ENCODE peak calls at places on chromosomes 2 and 18, in nine cellular contexts. One of them, this sample, is unnamed.

GRCh38 chr2:14803994-14804393 is 171.5 kb downstream of the LRATD1 start:
- DNase-seq in cardiac muscle cell: no peak
- DNase-seq in adrenal gland: no peak
- DNase-seq in mesothelial cell of epicardium: no peak
- DNase-seq in endothelial cell of umbilical vein: no peak
- DNase-seq in AG10803: no peak
- DNase-seq in heart right ventricle: no peak
- DNase-seq in mucosa of descending colon: no peak
- DNase-seq in prostate gland: no peak
- DNase-seq in this sample: no peak

GRCh38 chr2:96152301-96153165 is 7.3 kb upstream of the DUSP2 start:
- DNase-seq in cardiac muscle cell: no peak
- DNase-seq in adrenal gland: no peak
- DNase-seq in mesothelial cell of epicardium: no peak
- DNase-seq in endothelial cell of umbilical vein: no peak
- DNase-seq in AG10803: no peak
- DNase-seq in heart right ventricle: no peak
- DNase-seq in mucosa of descending colon: no peak
- DNase-seq in prostate gland: no peak
- DNase-seq in this sample: peak

GRCh38 chr18:71293322-71293721 is 1004.5 kb downstream of the SOCS6 start:
- DNase-seq in cardiac muscle cell: peak
- DNase-seq in adrenal gland: no peak
- DNase-seq in mesothelial cell of epicardium: no peak
- DNase-seq in endothelial cell of umbilical vein: no peak
- DNase-seq in AG10803: no peak
- DNase-seq in heart right ventricle: no peak
- DNase-seq in mucosa of descending colon: no peak
- DNase-seq in prostate gland: no peak
- DNase-seq in this sample: no peak

GRCh38 chr2:3144856-3145255 is 232.8 kb downstream of the EIPR1 start:
- DNase-seq in cardiac muscle cell: no peak
- DNase-seq in adrenal gland: no peak
- DNase-seq in mesothelial cell of epicardium: no peak
- DNase-seq in endothelial cell of umbilical vein: no peak
- DNase-seq in AG10803: no peak
- DNase-seq in heart right ventricle: no peak
- DNase-seq in mucosa of descending colon: no peak
- DNase-seq in prostate gland: no peak
- DNase-seq in this sample: no peak

GRCh38 chr2:96876036-96876810 is 6.3 kb upstream of the SEMA4C start:
- DNase-seq in cardiac muscle cell: no peak
- DNase-seq in adrenal gland: no peak
- DNase-seq in mesothelial cell of epicardium: no peak
- DNase-seq in endothelial cell of umbilical vein: no peak
- DNase-seq in AG10803: no peak
- DNase-seq in heart right ventricle: no peak
- DNase-seq in mucosa of descending colon: no peak
- DNase-seq in prostate gland: no peak
- DNase-seq in this sample: no peak

GRCh38 chr2:18910843-18911242 is 321.5 kb upstream of the NT5C1B start:
- DNase-seq in cardiac muscle cell: peak
- DNase-seq in adrenal gland: no peak
- DNase-seq in mesothelial cell of epicardium: no peak
- DNase-seq in endothelial cell of umbilical vein: no peak
- DNase-seq in AG10803: peak
- DNase-seq in heart right ventricle: no peak
- DNase-seq in mucosa of descending colon: no peak
- DNase-seq in prostate gland: no peak
- DNase-seq in this sample: no peak

GRCh38 chr18:46264255-46264654 is 160.1 kb downstream of the HAUS1 start:
- DNase-seq in cardiac muscle cell: peak
- DNase-seq in adrenal gland: no peak
- DNase-seq in mesothelial cell of epicardium: no peak
- DNase-seq in endothelial cell of umbilical vein: peak
- DNase-seq in AG10803: peak
- DNase-seq in heart right ventricle: no peak
- DNase-seq in mucosa of descending colon: no peak
- DNase-seq in prostate gland: no peak
- DNase-seq in this sample: no peak

GRCh38 chr2:241638063-241638660 is 669 bp downstream of the ATG4B start:
- DNase-seq in cardiac muscle cell: peak
- DNase-seq in adrenal gland: no peak
- DNase-seq in mesothelial cell of epicardium: no peak
- DNase-seq in endothelial cell of umbilical vein: peak
- DNase-seq in AG10803: no peak
- DNase-seq in heart right ventricle: no peak
- DNase-seq in mucosa of descending colon: no peak
- DNase-seq in prostate gland: no peak
- DNase-seq in this sample: no peak

GRCh38 chr18:13541621-13542519 is 184.5 kb downstream of the FAM210A start:
- DNase-seq in cardiac muscle cell: no peak
- DNase-seq in adrenal gland: no peak
- DNase-seq in mesothelial cell of epicardium: no peak
- DNase-seq in endothelial cell of umbilical vein: no peak
- DNase-seq in AG10803: no peak
- DNase-seq in heart right ventricle: no peak
- DNase-seq in mucosa of descending colon: peak
- DNase-seq in prostate gland: peak
- DNase-seq in this sample: no peak

GRCh38 chr18:32049393-32050161 is 31.0 kb downstream of the RNF125 start:
- DNase-seq in cardiac muscle cell: no peak
- DNase-seq in adrenal gland: peak
- DNase-seq in mesothelial cell of epicardium: no peak
- DNase-seq in endothelial cell of umbilical vein: no peak
- DNase-seq in AG10803: no peak
- DNase-seq in heart right ventricle: peak
- DNase-seq in mucosa of descending colon: peak
- DNase-seq in prostate gland: no peak
- DNase-seq in this sample: no peak

GRCh38 chr2:38863061-38863695 is 12.6 kb downstream of the DHX57 start:
- DNase-seq in cardiac muscle cell: no peak
- DNase-seq in adrenal gland: no peak
- DNase-seq in mesothelial cell of epicardium: no peak
- DNase-seq in endothelial cell of umbilical vein: peak
- DNase-seq in AG10803: no peak
- DNase-seq in heart right ventricle: no peak
- DNase-seq in mucosa of descending colon: no peak
- DNase-seq in prostate gland: no peak
- DNase-seq in this sample: no peak

GRCh38 chr2:59905731-59906130 is 647.7 kb downstream of the BCL11A start:
- DNase-seq in cardiac muscle cell: no peak
- DNase-seq in adrenal gland: no peak
- DNase-seq in mesothelial cell of epicardium: no peak
- DNase-seq in endothelial cell of umbilical vein: no peak
- DNase-seq in AG10803: no peak
- DNase-seq in heart right ventricle: no peak
- DNase-seq in mucosa of descending colon: no peak
- DNase-seq in prostate gland: no peak
- DNase-seq in this sample: no peak

GRCh38 chr18:48848641-48849143 is 102.1 kb downstream of the SMAD7 start:
- DNase-seq in cardiac muscle cell: peak
- DNase-seq in adrenal gland: no peak
- DNase-seq in mesothelial cell of epicardium: no peak
- DNase-seq in endothelial cell of umbilical vein: peak
- DNase-seq in AG10803: no peak
- DNase-seq in heart right ventricle: peak
- DNase-seq in mucosa of descending colon: no peak
- DNase-seq in prostate gland: peak
- DNase-seq in this sample: no peak

DNA sequence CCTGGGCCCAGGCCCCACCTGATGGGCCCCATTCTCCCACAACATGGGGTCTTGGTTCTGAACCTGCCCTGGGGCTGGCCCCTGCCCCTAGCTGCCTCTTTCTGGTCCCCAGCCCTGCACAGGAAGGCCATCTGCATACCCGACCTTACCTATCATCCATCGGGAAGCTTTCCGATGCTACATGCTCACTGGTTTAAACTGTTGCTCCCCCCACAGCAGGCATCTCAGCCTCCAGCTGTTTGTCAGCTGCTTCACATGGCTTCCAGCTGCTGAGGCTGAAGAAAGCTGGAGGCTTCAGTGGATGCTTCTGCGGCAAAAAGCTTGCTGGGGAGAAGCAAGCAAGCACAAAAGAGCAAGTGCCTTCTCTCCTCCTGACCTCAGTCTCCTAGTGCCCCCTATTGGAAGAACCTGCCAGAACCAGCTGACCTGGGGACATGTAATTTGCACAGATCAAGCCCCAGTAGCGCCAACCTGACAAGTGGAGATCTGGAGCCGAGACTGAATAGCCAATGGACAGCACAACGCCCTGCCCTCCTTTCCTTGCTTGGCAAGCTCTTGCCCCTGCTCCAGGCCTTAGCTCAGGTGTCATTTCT is 24.1 kb upstream of the RHOB start:
- DNase-seq in cardiac muscle cell: peak
- DNase-seq in adrenal gland: no peak
- DNase-seq in mesothelial cell of epicardium: no peak
- DNase-seq in endothelial cell of umbilical vein: no peak
- DNase-seq in AG10803: peak
- DNase-seq in heart right ventricle: no peak
- DNase-seq in mucosa of descending colon: no peak
- DNase-seq in prostate gland: no peak
- DNase-seq in this sample: no peak
- TF ChIP-seq CTCF in cardiac muscle cell: peak
- TF ChIP-seq CTCF in adrenal gland: no peak
- TF ChIP-seq CTCF in mesothelial cell of epicardium: no peak
- TF ChIP-seq CTCF in endothelial cell of umbilical vein: no peak
- TF ChIP-seq CTCF in AG10803: peak
- TF ChIP-seq CTCF in heart right ventricle: no peak
- TF ChIP-seq CTCF in mucosa of descending colon: no peak
- TF ChIP-seq CTCF in prostate gland: peak
- TF ChIP-seq CTCF in this sample: peak

GRCh38 chr18:69000366-69000765 is 202.5 kb downstream of the CCDC102B start:
- DNase-seq in cardiac muscle cell: peak
- DNase-seq in adrenal gland: no peak
- DNase-seq in mesothelial cell of epicardium: no peak
- DNase-seq in endothelial cell of umbilical vein: no peak
- DNase-seq in AG10803: no peak
- DNase-seq in heart right ventricle: no peak
- DNase-seq in mucosa of descending colon: no peak
- DNase-seq in prostate gland: no peak
- DNase-seq in this sample: no peak

GRCh38 chr18:68997845-68998244 is 200.0 kb downstream of the CCDC102B start:
- DNase-seq in cardiac muscle cell: no peak
- DNase-seq in adrenal gland: no peak
- DNase-seq in mesothelial cell of epicardium: no peak
- DNase-seq in endothelial cell of umbilical vein: no peak
- DNase-seq in AG10803: no peak
- DNase-seq in heart right ventricle: no peak
- DNase-seq in mucosa of descending colon: no peak
- DNase-seq in prostate gland: no peak
- DNase-seq in this sample: no peak

GRCh38 chr18:69002233-69002632 is 204.4 kb downstream of the CCDC102B start:
- DNase-seq in cardiac muscle cell: no peak
- DNase-seq in adrenal gland: no peak
- DNase-seq in mesothelial cell of epicardium: no peak
- DNase-seq in endothelial cell of umbilical vein: no peak
- DNase-seq in AG10803: peak
- DNase-seq in heart right ventricle: no peak
- DNase-seq in mucosa of descending colon: no peak
- DNase-seq in prostate gland: no peak
- DNase-seq in this sample: no peak
- TF ChIP-seq CTCF in cardiac muscle cell: no peak
- TF ChIP-seq CTCF in adrenal gland: no peak
- TF ChIP-seq CTCF in mesothelial cell of epicardium: peak
- TF ChIP-seq CTCF in endothelial cell of umbilical vein: no peak
- TF ChIP-seq CTCF in AG10803: peak
- TF ChIP-seq CTCF in heart right ventricle: no peak
- TF ChIP-seq CTCF in mucosa of descending colon: no peak
- TF ChIP-seq CTCF in prostate gland: no peak
- TF ChIP-seq CTCF in this sample: no peak

DNA sequence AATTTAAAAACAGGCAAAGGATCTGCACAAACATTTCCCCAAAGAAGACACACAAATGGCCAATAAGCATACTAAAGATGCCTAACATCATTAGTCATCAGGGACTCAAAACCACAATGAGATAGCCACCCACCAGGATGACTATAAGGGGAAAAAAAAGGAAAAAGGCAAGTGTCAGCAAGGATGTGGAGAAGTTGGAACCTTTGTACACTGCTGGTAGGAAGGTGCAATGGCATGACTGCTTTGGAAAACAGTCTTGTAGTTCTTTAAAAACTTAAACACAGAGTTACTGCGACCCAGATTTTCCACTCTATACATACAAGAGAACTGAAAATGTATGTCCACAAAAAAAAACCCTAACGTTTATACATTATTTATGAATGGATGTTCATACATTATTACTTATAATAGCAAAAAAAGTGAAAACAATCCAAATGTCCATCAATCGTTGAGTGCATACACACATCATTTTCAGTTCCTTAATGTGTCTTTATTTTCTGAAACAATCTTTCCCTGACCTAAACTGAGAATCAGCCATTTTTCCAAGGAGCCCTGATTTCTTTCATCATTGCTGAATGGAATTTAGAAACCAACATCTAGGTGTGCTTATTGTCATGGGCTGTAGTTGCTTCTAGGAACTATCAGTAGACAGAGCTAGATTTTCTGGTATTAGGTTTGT is 64.7 kb upstream of the TLK1 start:
- DNase-seq in cardiac muscle cell: peak
- DNase-seq in adrenal gland: no peak
- DNase-seq in mesothelial cell of epicardium: no peak
- DNase-seq in endothelial cell of umbilical vein: peak
- DNase-seq in AG10803: peak
- DNase-seq in heart right ventricle: no peak
- DNase-seq in mucosa of descending colon: no peak
- DNase-seq in prostate gland: no peak
- DNase-seq in this sample: no peak
- TF ChIP-seq CTCF in cardiac muscle cell: peak
- TF ChIP-seq CTCF in adrenal gland: no peak
- TF ChIP-seq CTCF in mesothelial cell of epicardium: no peak
- TF ChIP-seq CTCF in endothelial cell of umbilical vein: no peak
- TF ChIP-seq CTCF in AG10803: peak
- TF ChIP-seq CTCF in heart right ventricle: no peak
- TF ChIP-seq CTCF in mucosa of descending colon: no peak
- TF ChIP-seq CTCF in prostate gland: no peak
- TF ChIP-seq CTCF in this sample: no peak

DNA sequence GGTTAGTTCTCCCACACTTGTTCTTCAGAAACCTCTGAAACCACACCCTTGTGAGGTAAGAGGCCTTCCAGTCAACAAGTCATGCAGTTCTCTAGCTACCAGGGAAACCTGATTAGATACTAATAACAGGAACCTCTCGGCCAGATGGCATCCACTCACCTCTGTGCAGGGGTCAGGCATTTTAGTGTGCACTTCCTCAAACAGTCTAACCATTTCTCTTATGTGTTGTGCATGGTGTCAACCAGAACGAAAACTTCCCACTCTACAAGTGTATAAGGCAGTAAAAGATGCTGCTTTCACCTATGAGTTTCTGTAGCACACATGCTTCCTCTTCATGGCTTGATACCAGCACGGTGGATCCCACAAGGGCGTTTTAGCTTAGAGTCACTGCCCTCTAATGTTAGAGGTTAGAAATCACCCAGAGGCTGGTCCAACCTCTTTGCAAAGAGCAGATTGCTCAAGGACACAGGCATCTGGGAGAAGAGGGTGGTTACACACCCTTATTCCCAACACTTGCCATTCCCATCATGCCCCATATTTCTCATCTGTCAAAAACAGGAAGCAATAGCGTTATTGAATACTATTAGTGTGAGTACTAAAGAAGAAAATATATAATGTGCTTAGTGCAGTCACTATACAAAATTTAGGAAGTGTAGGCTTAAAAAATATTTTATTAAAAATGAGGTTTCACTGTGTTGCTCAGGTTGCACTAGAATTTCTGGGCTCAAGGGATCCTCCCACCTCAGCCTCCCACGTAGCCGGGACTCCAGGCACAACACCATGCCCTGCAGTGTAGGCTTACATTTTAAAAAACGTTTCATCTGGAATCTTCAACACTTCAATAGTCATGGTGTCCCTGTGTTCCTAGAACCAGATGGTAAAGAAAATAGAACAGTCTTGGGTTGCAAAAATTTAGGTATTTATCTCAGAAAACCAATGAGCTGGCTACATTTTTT is 34.5 kb upstream of the RAB31 start:
- DNase-seq in cardiac muscle cell: peak
- DNase-seq in adrenal gland: peak
- DNase-seq in mesothelial cell of epicardium: no peak
- DNase-seq in endothelial cell of umbilical vein: peak
- DNase-seq in AG10803: peak
- DNase-seq in heart right ventricle: no peak
- DNase-seq in mucosa of descending colon: peak
- DNase-seq in prostate gland: no peak
- DNase-seq in this sample: no peak
- TF ChIP-seq CTCF in cardiac muscle cell: peak
- TF ChIP-seq CTCF in adrenal gland: no peak
- TF ChIP-seq CTCF in mesothelial cell of epicardium: no peak
- TF ChIP-seq CTCF in endothelial cell of umbilical vein: no peak
- TF ChIP-seq CTCF in AG10803: peak
- TF ChIP-seq CTCF in heart right ventricle: no peak
- TF ChIP-seq CTCF in mucosa of descending colon: no peak
- TF ChIP-seq CTCF in prostate gland: no peak
- TF ChIP-seq CTCF in this sample: peak